ENCODE peak calls at places on chromosomes 1 and 21, in six cellular contexts. T, X, A, Z, I and G are unnamed samples.

GRCh38 chr1:185775505-185775904 is 41.3 kb downstream of the HMCN1 start:
- DNase-seq in T (no peak), X (no peak), A (no peak), Z (no peak), I (no peak), G (no peak)

GRCh38 chr1:31324992-31325391 is 28.2 kb downstream of the ZCCHC17 start:
- DNase-seq in T (no peak), X (no peak), A (no peak), Z (no peak), I (no peak), G (no peak)

GRCh38 chr1:110734146-110734680 is 59.5 kb upstream of the KCNA3 start:
- DNase-seq in T (no peak), X (no peak), A (no peak), Z (no peak), I (no peak), G (no peak)

GRCh38 chr1:171715813-171716251 is 26.0 kb downstream of the VAMP4 start:
- DNase-seq in T (no peak), X (no peak), A (no peak), Z (no peak), I (no peak), G (no peak)

GRCh38 chr1:78003070-78003751 is 1.5 kb upstream of the DNAJB4 start:
- DNase-seq in T (no peak), X (no peak), A (no peak), Z (no peak), I (no peak), G (no peak)

GRCh38 chr21:34243562-34243961 is 120.2 kb upstream of the KCNE2 start:
- DNase-seq in T (no peak), X (no peak), A (no peak), Z (peak), I (no peak), G (no peak)

GRCh38 chr1:201229095-201229494 is 38.5 kb downstream of the IGFN1 start:
- DNase-seq in T (no peak), X (no peak), A (no peak), Z (no peak), I (no peak), G (no peak)

GRCh38 chr1:81466970-81467369 is 333.8 kb upstream of the ADGRL2 start:
- DNase-seq in T (no peak), X (no peak), A (no peak), Z (no peak), I (no peak), G (no peak)

GRCh38 chr1:191125950-191126349 is 648.3 kb upstream of the BRINP3 start:
- DNase-seq in T (no peak), X (no peak), A (no peak), Z (no peak), I (no peak), G (peak)

GRCh38 chr21:43328591-43329360 is 98.2 kb downstream of the SIK1 start:
- DNase-seq in T (no peak), X (no peak), A (no peak), Z (no peak), I (no peak), G (no peak)

GRCh38 chr1:24709748-24710416 is 35.4 kb upstream of the CLIC4 start:
- DNase-seq in T (no peak), X (no peak), A (no peak), Z (no peak), I (no peak), G (no peak)

GRCh38 chr1:200912737-200913407 is 18.2 kb downstream of the INAVA start:
- DNase-seq in T (no peak), X (no peak), A (no peak), Z (no peak), I (no peak), G (no peak)

GRCh38 chr1:235567812-235568444 is 63.7 kb upstream of the B3GALNT2 start:
- DNase-seq in T (no peak), X (no peak), A (no peak), Z (no peak), I (no peak), G (no peak)

GRCh38 chr1:160205242-160205973 is at the start of gene PEA15:
- DNase-seq in T (peak), X (peak), A (no peak), Z (peak), I (no peak), G (peak)

GRCh38 chr1:116067564-116067887 is 43.7 kb upstream of the MAB21L3 start:
- DNase-seq in T (no peak), X (no peak), A (peak), Z (no peak), I (no peak), G (peak)

GRCh38 chr1:32993215-32993566 is 28.6 kb upstream of the RNF19B start:
- DNase-seq in T (no peak), X (no peak), A (no peak), Z (no peak), I (no peak), G (no peak)

GRCh38 chr1:119453021-119453420 is 38.1 kb downstream of the HSD3B2 start:
- DNase-seq in T (no peak), X (no peak), A (no peak), Z (peak), I (no peak), G (no peak)

GRCh38 chr1:33821291-33821690 is 42.6 kb upstream of the HMGB4 start:
- DNase-seq in T (peak), X (no peak), A (no peak), Z (no peak), I (no peak), G (no peak)

GRCh38 chr1:112743174-112744018 is 28.3 kb upstream of the PPM1J start:
- DNase-seq in T (no peak), X (peak), A (no peak), Z (no peak), I (no peak), G (no peak)

GRCh38 chr21:31447477-31447876 is 103.4 kb upstream of the TIAM1 start:
- DNase-seq in T (no peak), X (no peak), A (peak), Z (no peak), I (no peak), G (no peak)

GRCh38 chr1:215971793-215972441 is 404.8 kb downstream of the KCTD3 start:
- DNase-seq in T (no peak), X (no peak), A (no peak), Z (no peak), I (no peak), G (no peak)

GRCh38 chr1:80769351-80769750 is 1031.4 kb upstream of the ADGRL2 start:
- DNase-seq in T (no peak), X (no peak), A (no peak), Z (no peak), I (no peak), G (no peak)

GRCh38 chr1:113242481-113242880 is 147.8 kb upstream of the MAGI3 start:
- DNase-seq in T (no peak), X (no peak), A (no peak), Z (no peak), I (no peak), G (no peak)

GRCh38 chr1:40606978-40607377 is 58.5 kb downstream of the RIMS3 start:
- DNase-seq in T (no peak), X (no peak), A (no peak), Z (no peak), I (no peak), G (no peak)

GRCh38 chr21:46110499-46111192 is 12.7 kb downstream of the COL6A2 start:
- DNase-seq in T (peak), X (peak), A (no peak), Z (no peak), I (no peak), G (peak)

GRCh38 chr1:30919025-30919881 is 10.7 kb upstream of the SDC3 start:
- DNase-seq in T (peak), X (no peak), A (peak), Z (no peak), I (no peak), G (no peak)

GRCh38 chr1:100606438-100606837 is 68.5 kb downstream of the GPR88 start:
- DNase-seq in T (peak), X (no peak), A (no peak), Z (no peak), I (no peak), G (peak)

GRCh38 chr21:38645282-38645681 is 147.0 kb upstream of the ERG start:
- DNase-seq in T (no peak), X (no peak), A (peak), Z (peak), I (no peak), G (no peak)

GRCh38 chr21:40299441-40299840 is 432.2 kb downstream of the PCP4 start:
- DNase-seq in T (no peak), X (no peak), A (no peak), Z (no peak), I (no peak), G (no peak)

GRCh38 chr1:3000671-3001470 is 20.4 kb upstream of the ACTRT2 start:
- DNase-seq in T (no peak), X (peak), A (no peak), Z (no peak), I (no peak), G (peak)

GRCh38 chr1:12015499-12015898 is 3.8 kb upstream of the MIIP start:
- DNase-seq in T (no peak), X (no peak), A (no peak), Z (no peak), I (no peak), G (no peak)

GRCh38 chr1:48619529-48619928 is 147.5 kb upstream of the SPATA6 start:
- DNase-seq in T (no peak), X (no peak), A (no peak), Z (peak), I (no peak), G (no peak)

GRCh38 chr1:210438928-210439841 is 110.5 kb downstream of the HHAT start:
- DNase-seq in T (peak), X (no peak), A (peak), Z (peak), I (no peak), G (no peak)